ENCODE peak calls at places on chromosomes 1 and 21, in nine cellular contexts. S is iPS-NIHi11, J is hepatic stellate cell, M is neural progenitor cell, C is Daoy, L is NCI-H1694, F is SHP77, B is amniotic stem cell, P is NCI-H748 treated with DMSO at 0.1 percent for 48 hours. R is an unnamed sample.

GRCh38 chr21:35430260-35430659 is 381.2 kb upstream of the RUNX1 start:
- DNase-seq in S (no peak), J (no peak), M (no peak), C (no peak), L (no peak), F (no peak), B (no peak), P (no peak), R (no peak)

GRCh38 chr1:43732132-43732531 is 24.8 kb downstream of the ST3GAL3 start:
- DNase-seq in S (no peak), J (no peak), M (no peak), C (no peak), L (no peak), F (no peak), B (no peak), P (no peak), R (peak)

GRCh38 chr1:100834779-100835645 is 59.6 kb downstream of the EXTL2 start:
- DNase-seq in S (peak), J (no peak), M (peak), C (peak), L (peak), F (no peak), B (no peak), P (no peak), R (no peak)

GRCh38 chr21:34558960-34559631 is 47.1 kb upstream of the KCNE1 start:
- DNase-seq in S (no peak), J (no peak), M (no peak), C (no peak), L (no peak), F (no peak), B (no peak), P (no peak), R (no peak)

GRCh38 chr1:24325587-24326449 is 6.7 kb downstream of the GRHL3 start:
- DNase-seq in S (no peak), J (no peak), M (no peak), C (no peak), L (no peak), F (no peak), B (no peak), P (no peak), R (no peak)

GRCh38 chr1:202004711-202005110 is 5.7 kb upstream of the ELF3 start:
- DNase-seq in S (no peak), J (no peak), M (no peak), C (no peak), L (no peak), F (no peak), B (no peak), P (no peak), R (no peak)

GRCh38 chr1:205677152-205677551 is 3.2 kb downstream of the SLC45A3 start:
- DNase-seq in S (no peak), J (no peak), M (no peak), C (no peak), L (no peak), F (no peak), B (no peak), P (no peak), R (no peak)

GRCh38 chr1:156992215-156992614 is 53.3 kb downstream of the ARHGEF11 start:
- DNase-seq in S (no peak), J (no peak), M (no peak), C (no peak), L (no peak), F (no peak), B (no peak), P (no peak), R (no peak)

GRCh38 chr1:24929091-24929875 is 793 bp downstream of the RUNX3 start:
- DNase-seq in S (peak), J (no peak), M (peak), C (peak), L (no peak), F (no peak), B (no peak), P (no peak), R (peak)

GRCh38 chr21:41374867-41375533 is 13.2 kb downstream of the MX2 start:
- DNase-seq in S (no peak), J (no peak), M (no peak), C (no peak), L (no peak), F (no peak), B (no peak), P (no peak), R (no peak)

GRCh38 chr1:187413770-187414169 is 585.0 kb downstream of the PLA2G4A start:
- DNase-seq in S (peak), J (no peak), M (no peak), C (no peak), L (no peak), F (no peak), B (no peak), P (peak), R (no peak)

GRCh38 chr1:224182866-224183590 is at the start of gene DEGS1:
- DNase-seq in S (peak), J (peak), M (peak), C (peak), L (peak), F (peak), B (peak), P (peak), R (peak)

GRCh38 chr21:45865106-45865835 is 116.3 kb upstream of the COL6A1 start:
- DNase-seq in S (no peak), J (peak), M (no peak), C (peak), L (no peak), F (no peak), B (peak), P (no peak), R (no peak)

GRCh38 chr1:27372808-27373690 is 1.6 kb downstream of the FCN3 start:
- DNase-seq in S (peak), J (no peak), M (peak), C (no peak), L (no peak), F (no peak), B (no peak), P (no peak), R (no peak)

GRCh38 chr1:41955461-41956159 is 36.9 kb upstream of the HIVEP3 start:
- DNase-seq in S (no peak), J (peak), M (peak), C (peak), L (no peak), F (no peak), B (peak), P (no peak), R (peak)

GRCh38 chr1:31354266-31354665 is 18.6 kb downstream of the FABP3 start:
- DNase-seq in S (no peak), J (no peak), M (no peak), C (no peak), L (no peak), F (no peak), B (no peak), P (no peak), R (no peak)

GRCh38 chr1:209398330-209398991 is 185.1 kb upstream of the CAMK1G start:
- DNase-seq in S (peak), J (peak), M (no peak), C (peak), L (no peak), F (no peak), B (peak), P (no peak), R (no peak)

GRCh38 chr1:91537281-91538069 is 36.8 kb downstream of the CDC7 start:
- DNase-seq in S (no peak), J (peak), M (no peak), C (no peak), L (no peak), F (no peak), B (no peak), P (no peak), R (no peak)

GRCh38 chr1:178818416-178818815 is 52.5 kb downstream of the ANGPTL1 start:
- DNase-seq in S (no peak), J (peak), M (no peak), C (no peak), L (no peak), F (no peak), B (peak), P (no peak), R (no peak)

GRCh38 chr1:85371021-85371420 is 93.9 kb downstream of the DDAH1 start:
- DNase-seq in S (no peak), J (no peak), M (no peak), C (no peak), L (no peak), F (no peak), B (no peak), P (no peak), R (no peak)

GRCh38 chr1:192545781-192546521 is 29.6 kb upstream of the RGS1 start:
- DNase-seq in S (no peak), J (no peak), M (no peak), C (no peak), L (no peak), F (no peak), B (no peak), P (no peak), R (no peak)

GRCh38 chr1:192608671-192609070 is 27.3 kb upstream of the RGS13 start:
- DNase-seq in S (no peak), J (no peak), M (no peak), C (no peak), L (no peak), F (no peak), B (no peak), P (no peak), R (no peak)

GRCh38 chr1:206658264-206658980 is 23.1 kb downstream of the DYRK3 start:
- DNase-seq in S (peak), J (peak), M (peak), C (peak), L (no peak), F (peak), B (no peak), P (no peak), R (no peak)

GRCh38 chr1:37602750-37603694 is 7.3 kb upstream of the GNL2 start:
- DNase-seq in S (peak), J (peak), M (peak), C (no peak), L (peak), F (peak), B (no peak), P (no peak), R (no peak)

GRCh38 chr1:54721719-54722118 is 6.1 kb downstream of the TTC4 start:
- DNase-seq in S (no peak), J (no peak), M (no peak), C (no peak), L (no peak), F (no peak), B (no peak), P (no peak), R (no peak)

GRCh38 chr1:89692601-89693503 is 59.9 kb downstream of the LRRC8C start:
- DNase-seq in S (no peak), J (no peak), M (no peak), C (no peak), L (no peak), F (no peak), B (no peak), P (no peak), R (no peak)

GRCh38 chr1:244615301-244615700 is 37.6 kb upstream of the DESI2 start:
- DNase-seq in S (no peak), J (no peak), M (no peak), C (no peak), L (no peak), F (no peak), B (no peak), P (no peak), R (no peak)

GRCh38 chr1:177978530-177978929 is 8.7 kb upstream of the SEC16B start:
- DNase-seq in S (no peak), J (no peak), M (no peak), C (no peak), L (no peak), F (no peak), B (no peak), P (no peak), R (no peak)

GRCh38 chr1:27542463-27543273 is 52.7 kb upstream of the WASF2 start:
- DNase-seq in S (no peak), J (no peak), M (no peak), C (peak), L (no peak), F (peak), B (no peak), P (no peak), R (no peak)

GRCh38 chr1:26959722-26960624 is at the start of gene KDF1:
- DNase-seq in S (peak), J (no peak), M (peak), C (no peak), L (no peak), F (no peak), B (no peak), P (peak), R (peak)

GRCh38 chr1:235791532-235792060 is 75.1 kb downstream of the LYST start:
- DNase-seq in S (no peak), J (no peak), M (no peak), C (no peak), L (no peak), F (no peak), B (no peak), P (no peak), R (no peak)

GRCh38 chr21:42236014-42236413 is 17.1 kb downstream of the ABCG1 start:
- DNase-seq in S (no peak), J (no peak), M (no peak), C (no peak), L (no peak), F (no peak), B (no peak), P (no peak), R (no peak)

GRCh38 chr1:17550684-17551584 is 11.4 kb downstream of the ARHGEF10L start:
- DNase-seq in S (no peak), J (no peak), M (no peak), C (no peak), L (no peak), F (no peak), B (no peak), P (no peak), R (peak)

GRCh38 chr1:89126602-89127001 is 688 bp upstream of the GBP2 start:
- DNase-seq in S (no peak), J (no peak), M (no peak), C (no peak), L (no peak), F (no peak), B (no peak), P (no peak), R (no peak)